ENCODE peak calls at places on chromosomes 12 and 14, in seven cellular contexts. Q is fibroblast of gingiva, C is anterior cingulate cortex, O is T follicular helper cell, K is NCI-H1436, V is CD14-positive monocyte, U is IMR-90. W is an unnamed sample.

GRCh38 chr12:128056299-128056885 is 210.6 kb upstream of the TMEM132C start:
- DNase-seq in Q (no peak), C (no peak), O (no peak), K (no peak), V (no peak), U (no peak), W (no peak)

GRCh38 chr12:105047303-105047702 is 37.0 kb downstream of the ALDH1L2 start:
- DNase-seq in Q (no peak), C (no peak), O (no peak), K (no peak), V (no peak), U (no peak), W (no peak)

GRCh38 chr14:24425704-24426103 is 3.8 kb downstream of the CBLN3 start:
- DNase-seq in Q (peak), C (no peak), O (no peak), K (no peak), V (no peak), U (peak), W (no peak)

GRCh38 chr12:106769546-106769945 is 4.9 kb upstream of the RIC8B start:
- DNase-seq in Q (no peak), C (no peak), O (no peak), K (no peak), V (no peak), U (no peak), W (no peak)

GRCh38 chr12:104555650-104556049 is 98.9 kb downstream of the CHST11 start:
- DNase-seq in Q (no peak), C (no peak), O (no peak), K (no peak), V (no peak), U (no peak), W (no peak)

GRCh38 chr14:77123381-77124344 is 17.9 kb downstream of the ZDHHC22 start:
- DNase-seq in Q (no peak), C (no peak), O (no peak), K (peak), V (no peak), U (no peak), W (no peak)

GRCh38 chr14:93984070-93984469 is 7.7 kb upstream of the ASB2 start:
- DNase-seq in Q (no peak), C (no peak), O (no peak), K (no peak), V (no peak), U (peak), W (no peak)

GRCh38 chr12:107379852-107380567 is 286.7 kb upstream of the CRY1 start:
- DNase-seq in Q (peak), C (no peak), O (no peak), K (no peak), V (no peak), U (peak), W (no peak)

GRCh38 chr12:122422769-122423257 is 344 bp upstream of the CLIP1 start:
- DNase-seq in Q (peak), C (peak), O (peak), K (no peak), V (peak), U (peak), W (no peak)

GRCh38 chr14:23147676-23148075 is 28.6 kb upstream of the CEBPE start:
- DNase-seq in Q (no peak), C (no peak), O (no peak), K (no peak), V (no peak), U (peak), W (no peak)

GRCh38 chr12:34398706-34399630 is 376.7 kb downstream of the ALG10 start:
- DNase-seq in Q (no peak), C (no peak), O (no peak), K (no peak), V (peak), U (no peak), W (no peak)

GRCh38 chr12:43349863-43350262 is 202.1 kb downstream of the ADAMTS20 start:
- DNase-seq in Q (peak), C (no peak), O (no peak), K (no peak), V (no peak), U (peak), W (no peak)

GRCh38 chr14:90848944-90849731 is 32.9 kb upstream of the TTC7B start:
- DNase-seq in Q (no peak), C (no peak), O (no peak), K (no peak), V (no peak), U (peak), W (no peak)

GRCh38 chr14:89617471-89618291 is 200.6 kb upstream of the FOXN3 start:
- DNase-seq in Q (peak), C (peak), O (no peak), K (no peak), V (peak), U (peak), W (peak)

GRCh38 chr12:97168804-97169203 is 261.7 kb downstream of the NEDD1 start:
- DNase-seq in Q (no peak), C (no peak), O (no peak), K (no peak), V (no peak), U (no peak), W (no peak)

GRCh38 chr12:5377997-5378596 is 53.8 kb upstream of the NTF3 start:
- DNase-seq in Q (no peak), C (no peak), O (no peak), K (no peak), V (no peak), U (no peak), W (no peak)